ENCODE peak calls at places on chromosomes 13 and 19, in five cellular contexts. Q is heart left ventricle, K is A549, N is adrenal gland, B is H54. H is an unnamed sample.

GRCh38 chr19:39492788-39493187 is 6.0 kb upstream of the DLL3 start:
- DNase-seq in K (no peak), N (no peak), Q (no peak), B (no peak), H (no peak)

GRCh38 chr13:114339779-114340534 is 25.7 kb downstream of the CHAMP1 start:
- DNase-seq in Q (no peak), N (peak; percentile 56), B (peak; percentile 55), K (peak; percentile 32), H (peak; percentile 62)

GRCh38 chr13:110485604-110486003 is 75.9 kb downstream of the RAB20 start:
- DNase-seq in B (peak; percentile 40), N (no peak), Q (no peak), K (no peak), H (no peak)

GRCh38 chr13:20609145-20609544 is 42.2 kb downstream of the IFT88 start:
- DNase-seq in B (no peak), N (no peak), K (no peak), Q (no peak), H (no peak)

GRCh38 chr19:53394522-53394973 is 401 bp upstream of the ZNF765 start:
- DNase-seq in N (peak; percentile 69), K (no peak), Q (peak; percentile 56), B (peak; percentile 64), H (peak; percentile 28)

GRCh38 chr13:64410654-64411053 is 2819.5 kb downstream of the PCDH9 start:
- DNase-seq in K (no peak), N (no peak), B (no peak), Q (no peak), H (no peak)

GRCh38 chr13:41241626-41242025 is 21.8 kb downstream of the MTRF1 start:
- DNase-seq in K (no peak), N (no peak), B (no peak), Q (no peak), H (no peak)

GRCh38 chr13:45847554-45848224 is 3.9 kb downstream of the SIAH3 start:
- DNase-seq in Q (no peak), N (peak; percentile 47), B (no peak), K (no peak), H (peak; percentile 91)

GRCh38 chr13:49976314-49977258 is 20.3 kb upstream of the TRIM13 start:
- DNase-seq in Q (peak; percentile 63), B (peak; percentile 29), K (peak; percentile 41), N (peak; percentile 60), H (peak; percentile 68)

GRCh38 chr19:42152876-42153275 is 20.6 kb upstream of the POU2F2 start:
- DNase-seq in B (no peak), Q (no peak), N (no peak), K (no peak), H (no peak)

GRCh38 chr19:33071887-33072286 is 7.2 kb upstream of the RHPN2 start:
- DNase-seq in B (no peak), N (no peak), Q (no peak), K (no peak), H (no peak)

DNA sequence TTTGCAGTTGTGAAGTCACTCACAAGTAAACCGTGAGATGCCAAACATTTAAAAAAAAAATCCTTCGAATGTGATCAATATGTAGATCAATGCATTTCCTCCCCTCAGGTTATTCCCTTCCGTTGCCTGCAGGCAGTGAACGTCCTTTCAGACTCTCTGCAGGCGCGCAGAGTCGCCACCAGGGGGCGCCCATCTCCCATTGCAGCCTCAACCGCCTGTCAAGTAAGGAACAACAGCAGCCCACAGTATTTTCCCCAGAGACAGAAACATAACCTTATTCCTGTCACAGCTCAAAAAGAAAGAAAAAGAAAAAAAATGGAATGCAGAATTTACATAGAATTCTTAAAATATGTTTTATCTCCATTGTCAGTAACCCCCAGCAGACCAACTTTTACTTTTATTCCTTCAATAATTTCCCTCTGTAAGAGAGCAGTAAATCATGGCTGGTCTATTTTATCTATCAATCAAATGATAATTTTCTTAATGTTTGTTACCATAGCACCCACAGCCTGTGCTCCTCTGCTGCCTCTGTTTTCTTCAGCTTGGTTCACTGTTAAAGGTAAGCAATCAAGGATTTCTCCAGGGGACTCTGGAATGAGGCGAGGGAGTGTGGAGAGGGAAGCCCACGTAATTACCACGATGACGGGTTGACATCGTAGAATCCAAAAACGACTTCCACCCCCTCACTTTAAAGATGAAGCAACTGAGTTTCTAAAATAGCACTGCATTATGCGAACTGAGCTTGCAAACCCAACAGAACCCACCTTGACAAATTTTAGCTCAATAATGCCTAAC is 637.6 kb upstream of the ARGLU1 start:
- DNase-seq in B (peak; percentile 65), Q (peak; percentile 63), N (peak; percentile 62), K (peak; percentile 19), H (peak; percentile 71)
- TF ChIP-seq POLR2A in B (no peak), Q (no peak), N (no peak), K (no peak), H (no peak)

GRCh38 chr19:11535792-11536595 is 2.7 kb upstream of the CNN1 start:
- DNase-seq in N (peak; percentile 93), Q (peak; percentile 90), B (peak; percentile 84), K (peak; percentile 67), H (peak; percentile 88)

GRCh38 chr19:11541238-11541637 is 2.6 kb downstream of the CNN1 start:
- DNase-seq in Q (no peak), B (no peak), N (no peak), K (no peak), H (no peak)

GRCh38 chr19:11538232-11539036 is at the start of gene CNN1:
- DNase-seq in N (peak; percentile 33), K (no peak), B (no peak), Q (peak; percentile 80), H (peak; percentile 11)

GRCh38 chr19:11540642-11541041 is 2.0 kb downstream of the CNN1 start:
- DNase-seq in K (no peak), N (no peak), Q (no peak), B (peak; percentile 64), H (no peak)

GRCh38 chr19:11539495-11540365 is 1.1 kb downstream of the CNN1 start:
- DNase-seq in K (no peak), B (no peak), Q (peak; percentile 63), N (no peak), H (no peak)
- TF ChIP-seq POLR2A in K (no peak), B (no peak), Q (peak; percentile 50), N (no peak), H (no peak)

GRCh38 chr13:28138012-28138755 is at the start of gene PAN3:
- DNase-seq in N (peak; percentile 90), B (peak; percentile 49), Q (peak; percentile 92), K (peak; percentile 55), H (peak; percentile 94)

GRCh38 chr13:28140433-28141125 is 2.2 kb downstream of the PAN3 start:
- DNase-seq in N (no peak), Q (no peak), B (no peak), K (no peak), H (no peak)

GRCh38 chr13:28136916-28137315 is 1.4 kb upstream of the PAN3 start:
- DNase-seq in Q (no peak), N (no peak), K (no peak), B (no peak), H (no peak)

GRCh38 chr13:28137556-28137955 is 789 bp upstream of the PAN3 start:
- DNase-seq in Q (no peak), K (no peak), N (no peak), B (no peak), H (no peak)

GRCh38 chr13:28138756-28139470 is 568 bp downstream of the PAN3 start:
- DNase-seq in K (peak; percentile 42), B (peak; percentile 27), N (peak; percentile 85), Q (peak; percentile 90), H (peak; percentile 81)
- TF ChIP-seq POLR2A in K (peak; percentile 48), B (peak; percentile 59), N (peak; percentile 64), Q (peak; percentile 38), H (no peak)

DNA sequence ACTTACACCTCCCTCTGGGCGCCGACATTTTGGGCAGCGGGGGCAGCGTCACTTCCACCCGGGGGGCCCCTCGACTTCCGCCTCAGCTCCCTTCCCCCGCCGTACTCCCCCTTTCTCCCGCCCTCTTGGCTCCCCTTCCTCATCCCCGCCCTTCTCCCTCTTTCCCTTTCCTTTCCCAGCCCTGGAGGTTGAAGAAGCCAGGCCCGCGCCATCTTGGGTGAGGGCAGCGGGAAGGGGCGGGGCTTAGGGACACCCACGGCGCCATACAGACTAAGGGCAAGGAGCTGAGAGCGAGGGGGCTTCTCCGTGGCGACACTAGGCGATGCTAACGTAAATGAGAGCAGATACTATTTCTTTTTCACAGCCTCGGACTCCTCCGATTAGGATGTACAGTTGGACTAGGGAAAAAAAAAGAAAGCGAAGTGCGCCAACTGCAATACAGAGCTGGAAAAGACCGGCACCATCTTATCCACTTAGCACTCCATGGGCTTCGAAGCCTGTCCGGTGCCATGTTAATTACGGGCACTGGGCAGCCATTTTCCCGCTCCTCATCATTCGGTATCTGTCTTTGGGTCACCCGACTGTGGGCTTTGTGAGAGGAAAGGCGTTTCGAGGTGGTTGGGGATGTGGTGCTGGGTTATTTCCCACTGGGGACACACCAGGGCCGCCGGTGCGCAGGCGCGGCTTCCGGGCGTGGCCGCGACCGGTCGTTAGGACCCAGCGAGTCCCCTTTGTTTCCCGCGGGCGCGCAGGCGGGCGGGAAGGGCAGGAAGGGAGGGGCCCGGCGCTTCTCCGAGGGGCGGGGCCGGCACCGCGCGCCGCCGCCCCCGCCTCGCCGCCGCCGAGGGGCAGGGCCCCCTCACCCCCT is at the start of the genes FIZ1 and ZNF524:
- DNase-seq in B (peak; percentile 98), K (peak; percentile 90), Q (peak; percentile 99), N (peak; percentile 99), H (peak; percentile 99)
- TF ChIP-seq POLR2A in B (peak; percentile 66), K (peak; percentile 33), Q (no peak), N (no peak), H (no peak)

GRCh38 chr19:57410748-57411671 is at the start of gene ZNF17:
- DNase-seq in K (peak; percentile 97), Q (peak; percentile 95), B (peak; percentile 99), N (peak; percentile 94), H (peak; percentile 95)
- TF ChIP-seq POLR2A in K (peak; percentile 50), Q (peak; percentile 71), B (peak; percentile 62), N (no peak), H (no peak)

DNA sequence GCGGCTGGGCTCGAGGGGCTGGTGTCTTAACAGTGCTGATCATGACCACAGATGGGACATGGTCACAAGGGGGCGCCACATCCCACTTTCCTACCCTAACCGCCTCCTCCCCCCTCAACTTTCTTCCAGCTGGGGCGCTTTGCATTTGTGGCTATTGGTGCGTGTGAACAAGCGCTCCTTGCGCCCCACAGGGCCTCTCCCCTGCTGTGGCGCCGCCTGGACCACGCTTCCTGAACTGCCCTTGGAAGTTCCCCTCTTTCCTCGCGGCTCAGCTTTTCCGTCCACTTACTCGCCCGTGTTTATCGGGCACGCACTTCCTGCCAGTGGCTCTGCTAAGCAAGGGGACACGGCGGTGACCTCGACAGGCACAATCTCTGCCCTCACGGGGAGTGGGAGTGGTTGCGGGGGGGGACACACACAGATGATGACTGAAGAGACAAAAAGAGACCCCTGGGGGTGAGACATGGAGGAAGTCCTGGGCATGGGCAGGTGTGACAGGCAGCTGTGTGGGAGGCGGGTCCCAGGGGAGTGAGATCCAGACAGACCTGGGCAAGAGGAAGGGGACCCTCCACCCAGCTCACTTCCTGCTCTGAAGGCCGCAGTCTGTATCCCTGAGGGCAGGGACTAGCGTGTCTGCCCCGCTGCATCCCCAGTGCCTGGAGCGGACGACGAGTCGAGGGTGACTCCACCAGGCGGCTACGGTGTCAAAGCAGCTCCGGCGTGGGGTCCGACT is 40.3 kb downstream of the ZNF787 start:
- DNase-seq in N (peak; percentile 86), K (peak; percentile 48), B (peak; percentile 94), Q (peak; percentile 76), H (peak; percentile 82)
- TF ChIP-seq POLR2A in N (no peak), K (no peak), B (no peak), Q (no peak), H (no peak)